ENCODE peak calls at places on chromosomes 2 and 18, in six cellular contexts. U is ACHN, W is bronchial epithelial cell, Z is heart left ventricle, O is mammary epithelial cell, T is HEK293T. H is an unnamed sample.

GRCh38 chr2:33375054-33375453 is 101.4 kb upstream of the RASGRP3 start:
- DNase-seq in U (no peak), W (peak), Z (no peak), O (no peak), T (no peak), H (no peak)

GRCh38 chr2:2107140-2107539 is 223.9 kb downstream of the MYT1L start:
- DNase-seq in U (no peak), W (no peak), Z (peak), O (no peak), T (no peak), H (no peak)

GRCh38 chr2:131115752-131116151 is 10.6 kb downstream of the PLEKHB2 start:
- DNase-seq in U (no peak), W (no peak), Z (no peak), O (no peak), T (no peak), H (no peak)

GRCh38 chr2:222819722-222820333 is 41.0 kb upstream of the ACSL3 start:
- DNase-seq in U (peak), W (peak), Z (no peak), O (peak), T (no peak), H (no peak)

GRCh38 chr2:133421516-133422324 is 146.5 kb downstream of the NCKAP5 start:
- DNase-seq in U (peak), W (peak), Z (peak), O (no peak), T (peak), H (no peak)

GRCh38 chr2:149062531-149062930 is 24.0 kb downstream of the LYPD6B start:
- DNase-seq in U (no peak), W (peak), Z (no peak), O (no peak), T (no peak), H (no peak)

GRCh38 chr2:35447210-35447609 is 908.4 kb upstream of the CRIM1 start:
- DNase-seq in U (no peak), W (no peak), Z (no peak), O (no peak), T (no peak), H (no peak)

GRCh38 chr18:35041752-35042379 is 653 bp downstream of the MAPRE2 start:
- DNase-seq in U (peak), W (peak), Z (no peak), O (peak), T (peak), H (no peak)

GRCh38 chr2:28470759-28471158 is 25.1 kb upstream of the PLB1 start:
- DNase-seq in U (no peak), W (peak), Z (no peak), O (peak), T (no peak), H (no peak)

GRCh38 chr2:216713691-216714411 is 18.5 kb upstream of the IGFBP5 start:
- DNase-seq in U (peak), W (peak), Z (peak), O (peak), T (no peak), H (no peak)

GRCh38 chr2:240392084-240392947 is 43.1 kb upstream of the GPC1 start:
- DNase-seq in U (no peak), W (no peak), Z (peak), O (no peak), T (no peak), H (no peak)

GRCh38 chr2:24505534-24505933 is 14.5 kb downstream of the NCOA1 start:
- DNase-seq in U (no peak), W (no peak), Z (no peak), O (no peak), T (no peak), H (no peak)

GRCh38 chr2:179253226-179253625 is 11.4 kb downstream of the SESTD1 start:
- DNase-seq in U (no peak), W (no peak), Z (no peak), O (no peak), T (no peak), H (no peak)

GRCh38 chr2:44290271-44290670 is 15.0 kb downstream of the SLC3A1 start:
- DNase-seq in U (peak), W (peak), Z (no peak), O (peak), T (no peak), H (no peak)

GRCh38 chr18:7096838-7097237 is 20.8 kb downstream of the LAMA1 start:
- DNase-seq in U (no peak), W (no peak), Z (no peak), O (no peak), T (no peak), H (no peak)

GRCh38 chr2:15170068-15170775 is 390.9 kb downstream of the NBAS start:
- DNase-seq in U (no peak), W (no peak), Z (no peak), O (no peak), T (no peak), H (no peak)

GRCh38 chr2:109066501-109066900 is 62.5 kb upstream of the SH3RF3 start:
- DNase-seq in U (no peak), W (no peak), Z (no peak), O (no peak), T (no peak), H (no peak)

GRCh38 chr2:37335604-37336003 is 8.8 kb upstream of the QPCT start:
- DNase-seq in U (no peak), W (no peak), Z (no peak), O (no peak), T (no peak), H (no peak)

GRCh38 chr2:95052804-95053535 is 27.5 kb downstream of the MAL start:
- DNase-seq in U (no peak), W (no peak), Z (no peak), O (no peak), T (no peak), H (no peak)

GRCh38 chr18:68448736-68449135 is 266.2 kb downstream of the TMX3 start:
- DNase-seq in U (no peak), W (peak), Z (no peak), O (peak), T (no peak), H (no peak)

H was measured in cortex of kidney.